ENCODE peak calls at places on chromosomes 13 and 19, in ten cellular contexts. One of them, this sample, is unnamed.

GRCh38 chr19:43984687-43985000 is 656 bp downstream of the ZNF155 start:
- DNase-seq in activated gamma-delta T cell: no peak
- DNase-seq in T-cell: no peak
- DNase-seq in GM23338: no peak
- DNase-seq in MCF 10A: peak
- DNase-seq in stimulated activated CD4-positive, alpha-beta T cell treated with anti-CD3 and anti-CD28 coated beads, Interleukin-15, amount 100 ng/mL, for 24 hours: peak
- DNase-seq in fibroblast of the conjunctiva: no peak
- DNase-seq in NCI-H1092 treated with DMSO at 0.1 percent for 48 hours: no peak
- DNase-seq in mucosa of gallbladder: no peak
- DNase-seq in EH: no peak
- DNase-seq in this sample: peak

GRCh38 chr13:49812806-49813205 is 20.3 kb upstream of the KPNA3 start:
- DNase-seq in activated gamma-delta T cell: no peak
- DNase-seq in T-cell: no peak
- DNase-seq in GM23338: no peak
- DNase-seq in MCF 10A: no peak
- DNase-seq in stimulated activated CD4-positive, alpha-beta T cell treated with anti-CD3 and anti-CD28 coated beads, Interleukin-15, amount 100 ng/mL, for 24 hours: no peak
- DNase-seq in fibroblast of the conjunctiva: no peak
- DNase-seq in NCI-H1092 treated with DMSO at 0.1 percent for 48 hours: no peak
- DNase-seq in mucosa of gallbladder: no peak
- DNase-seq in EH: no peak
- DNase-seq in this sample: no peak

GRCh38 chr19:45528149-45528743 is 21.0 kb downstream of the VASP start:
- DNase-seq in activated gamma-delta T cell: no peak
- DNase-seq in T-cell: no peak
- DNase-seq in GM23338: peak
- DNase-seq in MCF 10A: peak
- DNase-seq in stimulated activated CD4-positive, alpha-beta T cell treated with anti-CD3 and anti-CD28 coated beads, Interleukin-15, amount 100 ng/mL, for 24 hours: no peak
- DNase-seq in fibroblast of the conjunctiva: no peak
- DNase-seq in NCI-H1092 treated with DMSO at 0.1 percent for 48 hours: no peak
- DNase-seq in mucosa of gallbladder: peak
- DNase-seq in EH: peak
- DNase-seq in this sample: no peak

GRCh38 chr13:42064259-42064658 is 15.8 kb downstream of the DGKH start:
- DNase-seq in activated gamma-delta T cell: no peak
- DNase-seq in T-cell: no peak
- DNase-seq in GM23338: no peak
- DNase-seq in MCF 10A: peak
- DNase-seq in stimulated activated CD4-positive, alpha-beta T cell treated with anti-CD3 and anti-CD28 coated beads, Interleukin-15, amount 100 ng/mL, for 24 hours: no peak
- DNase-seq in fibroblast of the conjunctiva: no peak
- DNase-seq in NCI-H1092 treated with DMSO at 0.1 percent for 48 hours: no peak
- DNase-seq in mucosa of gallbladder: no peak
- DNase-seq in EH: peak
- DNase-seq in this sample: peak

GRCh38 chr13:28501547-28501946 is 6.6 kb upstream of the FLT1 start:
- DNase-seq in activated gamma-delta T cell: no peak
- DNase-seq in T-cell: no peak
- DNase-seq in GM23338: no peak
- DNase-seq in MCF 10A: no peak
- DNase-seq in stimulated activated CD4-positive, alpha-beta T cell treated with anti-CD3 and anti-CD28 coated beads, Interleukin-15, amount 100 ng/mL, for 24 hours: no peak
- DNase-seq in fibroblast of the conjunctiva: no peak
- DNase-seq in NCI-H1092 treated with DMSO at 0.1 percent for 48 hours: no peak
- DNase-seq in mucosa of gallbladder: no peak
- DNase-seq in EH: peak
- DNase-seq in this sample: no peak

GRCh38 chr19:38734426-38735256 is 9.6 kb downstream of the CAPN12 start:
- DNase-seq in activated gamma-delta T cell: no peak
- DNase-seq in T-cell: peak
- DNase-seq in GM23338: no peak
- DNase-seq in MCF 10A: peak
- DNase-seq in stimulated activated CD4-positive, alpha-beta T cell treated with anti-CD3 and anti-CD28 coated beads, Interleukin-15, amount 100 ng/mL, for 24 hours: peak
- DNase-seq in fibroblast of the conjunctiva: no peak
- DNase-seq in NCI-H1092 treated with DMSO at 0.1 percent for 48 hours: no peak
- DNase-seq in mucosa of gallbladder: no peak
- DNase-seq in EH: peak
- DNase-seq in this sample: peak

GRCh38 chr19:58346961-58347929 is 6.0 kb downstream of the A1BG start:
- DNase-seq in activated gamma-delta T cell: no peak
- DNase-seq in T-cell: peak
- DNase-seq in GM23338: peak
- DNase-seq in MCF 10A: peak
- DNase-seq in stimulated activated CD4-positive, alpha-beta T cell treated with anti-CD3 and anti-CD28 coated beads, Interleukin-15, amount 100 ng/mL, for 24 hours: peak
- DNase-seq in fibroblast of the conjunctiva: peak
- DNase-seq in NCI-H1092 treated with DMSO at 0.1 percent for 48 hours: peak
- DNase-seq in mucosa of gallbladder: peak
- DNase-seq in EH: peak
- DNase-seq in this sample: peak

GRCh38 chr13:94886191-94886590 is 173.8 kb upstream of the SOX21 start:
- DNase-seq in activated gamma-delta T cell: no peak
- DNase-seq in T-cell: no peak
- DNase-seq in GM23338: no peak
- DNase-seq in MCF 10A: no peak
- DNase-seq in stimulated activated CD4-positive, alpha-beta T cell treated with anti-CD3 and anti-CD28 coated beads, Interleukin-15, amount 100 ng/mL, for 24 hours: no peak
- DNase-seq in fibroblast of the conjunctiva: no peak
- DNase-seq in NCI-H1092 treated with DMSO at 0.1 percent for 48 hours: no peak
- DNase-seq in mucosa of gallbladder: no peak
- DNase-seq in EH: peak
- DNase-seq in this sample: peak

GRCh38 chr13:114130708-114131580 is 1.5 kb downstream of the RASA3 start:
- DNase-seq in activated gamma-delta T cell: no peak
- DNase-seq in T-cell: peak
- DNase-seq in GM23338: peak
- DNase-seq in MCF 10A: peak
- DNase-seq in stimulated activated CD4-positive, alpha-beta T cell treated with anti-CD3 and anti-CD28 coated beads, Interleukin-15, amount 100 ng/mL, for 24 hours: peak
- DNase-seq in fibroblast of the conjunctiva: no peak
- DNase-seq in NCI-H1092 treated with DMSO at 0.1 percent for 48 hours: peak
- DNase-seq in mucosa of gallbladder: peak
- DNase-seq in EH: peak
- DNase-seq in this sample: peak

GRCh38 chr13:89628567-89628966 is 1718.9 kb upstream of the MIR17HG start:
- DNase-seq in activated gamma-delta T cell: no peak
- DNase-seq in T-cell: no peak
- DNase-seq in GM23338: no peak
- DNase-seq in MCF 10A: no peak
- DNase-seq in stimulated activated CD4-positive, alpha-beta T cell treated with anti-CD3 and anti-CD28 coated beads, Interleukin-15, amount 100 ng/mL, for 24 hours: no peak
- DNase-seq in fibroblast of the conjunctiva: no peak
- DNase-seq in NCI-H1092 treated with DMSO at 0.1 percent for 48 hours: no peak
- DNase-seq in mucosa of gallbladder: no peak
- DNase-seq in EH: no peak
- DNase-seq in this sample: no peak

GRCh38 chr13:70668983-70669382 is 560.7 kb upstream of the KLHL1 start:
- DNase-seq in activated gamma-delta T cell: no peak
- DNase-seq in T-cell: no peak
- DNase-seq in GM23338: no peak
- DNase-seq in MCF 10A: no peak
- DNase-seq in stimulated activated CD4-positive, alpha-beta T cell treated with anti-CD3 and anti-CD28 coated beads, Interleukin-15, amount 100 ng/mL, for 24 hours: no peak
- DNase-seq in fibroblast of the conjunctiva: no peak
- DNase-seq in NCI-H1092 treated with DMSO at 0.1 percent for 48 hours: no peak
- DNase-seq in mucosa of gallbladder: no peak
- DNase-seq in EH: no peak
- DNase-seq in this sample: no peak

GRCh38 chr19:48319647-48320537 is 5.5 kb upstream of the EMP3 start:
- DNase-seq in activated gamma-delta T cell: peak
- DNase-seq in T-cell: peak
- DNase-seq in GM23338: peak
- DNase-seq in MCF 10A: peak
- DNase-seq in stimulated activated CD4-positive, alpha-beta T cell treated with anti-CD3 and anti-CD28 coated beads, Interleukin-15, amount 100 ng/mL, for 24 hours: peak
- DNase-seq in fibroblast of the conjunctiva: peak
- DNase-seq in NCI-H1092 treated with DMSO at 0.1 percent for 48 hours: peak
- DNase-seq in mucosa of gallbladder: peak
- DNase-seq in EH: peak
- DNase-seq in this sample: peak

GRCh38 chr19:18205180-18205915 is 1.5 kb upstream of the RAB3A start:
- DNase-seq in activated gamma-delta T cell: no peak
- DNase-seq in T-cell: peak
- DNase-seq in GM23338: peak
- DNase-seq in MCF 10A: peak
- DNase-seq in stimulated activated CD4-positive, alpha-beta T cell treated with anti-CD3 and anti-CD28 coated beads, Interleukin-15, amount 100 ng/mL, for 24 hours: peak
- DNase-seq in fibroblast of the conjunctiva: peak
- DNase-seq in NCI-H1092 treated with DMSO at 0.1 percent for 48 hours: peak
- DNase-seq in mucosa of gallbladder: peak
- DNase-seq in EH: peak
- DNase-seq in this sample: peak

GRCh38 chr19:4140237-4140711 is 13.2 kb upstream of the CREB3L3 start:
- DNase-seq in activated gamma-delta T cell: no peak
- DNase-seq in T-cell: peak
- DNase-seq in GM23338: peak
- DNase-seq in MCF 10A: peak
- DNase-seq in stimulated activated CD4-positive, alpha-beta T cell treated with anti-CD3 and anti-CD28 coated beads, Interleukin-15, amount 100 ng/mL, for 24 hours: peak
- DNase-seq in fibroblast of the conjunctiva: peak
- DNase-seq in NCI-H1092 treated with DMSO at 0.1 percent for 48 hours: peak
- DNase-seq in mucosa of gallbladder: no peak
- DNase-seq in EH: peak
- DNase-seq in this sample: peak

GRCh38 chr13:40152145-40152544 is 496.7 kb downstream of the COG6 start:
- DNase-seq in activated gamma-delta T cell: no peak
- DNase-seq in T-cell: no peak
- DNase-seq in GM23338: no peak
- DNase-seq in MCF 10A: peak
- DNase-seq in stimulated activated CD4-positive, alpha-beta T cell treated with anti-CD3 and anti-CD28 coated beads, Interleukin-15, amount 100 ng/mL, for 24 hours: no peak
- DNase-seq in fibroblast of the conjunctiva: peak
- DNase-seq in NCI-H1092 treated with DMSO at 0.1 percent for 48 hours: no peak
- DNase-seq in mucosa of gallbladder: no peak
- DNase-seq in EH: peak
- DNase-seq in this sample: no peak

GRCh38 chr19:7908742-7909461 is 5.2 kb downstream of the MAP2K7 start:
- DNase-seq in activated gamma-delta T cell: no peak
- DNase-seq in T-cell: no peak
- DNase-seq in GM23338: peak
- DNase-seq in MCF 10A: no peak
- DNase-seq in stimulated activated CD4-positive, alpha-beta T cell treated with anti-CD3 and anti-CD28 coated beads, Interleukin-15, amount 100 ng/mL, for 24 hours: no peak
- DNase-seq in fibroblast of the conjunctiva: no peak
- DNase-seq in NCI-H1092 treated with DMSO at 0.1 percent for 48 hours: no peak
- DNase-seq in mucosa of gallbladder: no peak
- DNase-seq in EH: no peak
- DNase-seq in this sample: peak

GRCh38 chr13:73056054-73056962 is 2.5 kb upstream of the KLF5 start:
- DNase-seq in activated gamma-delta T cell: no peak
- DNase-seq in T-cell: no peak
- DNase-seq in GM23338: no peak
- DNase-seq in MCF 10A: peak
- DNase-seq in stimulated activated CD4-positive, alpha-beta T cell treated with anti-CD3 and anti-CD28 coated beads, Interleukin-15, amount 100 ng/mL, for 24 hours: no peak
- DNase-seq in fibroblast of the conjunctiva: peak
- DNase-seq in NCI-H1092 treated with DMSO at 0.1 percent for 48 hours: no peak
- DNase-seq in mucosa of gallbladder: no peak
- DNase-seq in EH: peak
- DNase-seq in this sample: peak

GRCh38 chr19:46254776-46255175 is 25.2 kb downstream of the IGFL1 start:
- DNase-seq in activated gamma-delta T cell: no peak
- DNase-seq in T-cell: no peak
- DNase-seq in GM23338: no peak
- DNase-seq in MCF 10A: no peak
- DNase-seq in stimulated activated CD4-positive, alpha-beta T cell treated with anti-CD3 and anti-CD28 coated beads, Interleukin-15, amount 100 ng/mL, for 24 hours: no peak
- DNase-seq in fibroblast of the conjunctiva: no peak
- DNase-seq in NCI-H1092 treated with DMSO at 0.1 percent for 48 hours: no peak
- DNase-seq in mucosa of gallbladder: no peak
- DNase-seq in EH: no peak
- DNase-seq in this sample: peak

GRCh38 chr13:98909016-98909415 is 68.8 kb downstream of the DOCK9 start:
- DNase-seq in activated gamma-delta T cell: no peak
- DNase-seq in T-cell: no peak
- DNase-seq in GM23338: no peak
- DNase-seq in MCF 10A: peak
- DNase-seq in stimulated activated CD4-positive, alpha-beta T cell treated with anti-CD3 and anti-CD28 coated beads, Interleukin-15, amount 100 ng/mL, for 24 hours: peak
- DNase-seq in fibroblast of the conjunctiva: no peak
- DNase-seq in NCI-H1092 treated with DMSO at 0.1 percent for 48 hours: no peak
- DNase-seq in mucosa of gallbladder: no peak
- DNase-seq in EH: no peak
- DNase-seq in this sample: no peak

GRCh38 chr13:80363890-80364503 is 23.1 kb upstream of the SPRY2 start:
- DNase-seq in activated gamma-delta T cell: no peak
- DNase-seq in T-cell: no peak
- DNase-seq in GM23338: peak
- DNase-seq in MCF 10A: peak
- DNase-seq in stimulated activated CD4-positive, alpha-beta T cell treated with anti-CD3 and anti-CD28 coated beads, Interleukin-15, amount 100 ng/mL, for 24 hours: no peak
- DNase-seq in fibroblast of the conjunctiva: no peak
- DNase-seq in NCI-H1092 treated with DMSO at 0.1 percent for 48 hours: peak
- DNase-seq in mucosa of gallbladder: no peak
- DNase-seq in EH: peak
- DNase-seq in this sample: no peak

GRCh38 chr13:114299604-114300305 is 14.5 kb upstream of the CHAMP1 start:
- DNase-seq in activated gamma-delta T cell: no peak
- DNase-seq in T-cell: no peak
- DNase-seq in GM23338: no peak
- DNase-seq in MCF 10A: no peak
- DNase-seq in stimulated activated CD4-positive, alpha-beta T cell treated with anti-CD3 and anti-CD28 coated beads, Interleukin-15, amount 100 ng/mL, for 24 hours: no peak
- DNase-seq in fibroblast of the conjunctiva: no peak
- DNase-seq in NCI-H1092 treated with DMSO at 0.1 percent for 48 hours: no peak
- DNase-seq in mucosa of gallbladder: no peak
- DNase-seq in EH: no peak
- DNase-seq in this sample: no peak

GRCh38 chr19:58033741-58034475 is at the start of gene ZSCAN1:
- DNase-seq in activated gamma-delta T cell: no peak
- DNase-seq in T-cell: peak
- DNase-seq in GM23338: peak
- DNase-seq in MCF 10A: no peak
- DNase-seq in stimulated activated CD4-positive, alpha-beta T cell treated with anti-CD3 and anti-CD28 coated beads, Interleukin-15, amount 100 ng/mL, for 24 hours: peak
- DNase-seq in fibroblast of the conjunctiva: peak
- DNase-seq in NCI-H1092 treated with DMSO at 0.1 percent for 48 hours: peak
- DNase-seq in mucosa of gallbladder: peak
- DNase-seq in EH: no peak
- DNase-seq in this sample: peak

GRCh38 chr19:16265205-16265604 is 59.4 kb upstream of the KLF2 start:
- DNase-seq in activated gamma-delta T cell: no peak
- DNase-seq in T-cell: no peak
- DNase-seq in GM23338: no peak
- DNase-seq in MCF 10A: no peak
- DNase-seq in stimulated activated CD4-positive, alpha-beta T cell treated with anti-CD3 and anti-CD28 coated beads, Interleukin-15, amount 100 ng/mL, for 24 hours: no peak
- DNase-seq in fibroblast of the conjunctiva: no peak
- DNase-seq in NCI-H1092 treated with DMSO at 0.1 percent for 48 hours: no peak
- DNase-seq in mucosa of gallbladder: no peak
- DNase-seq in EH: no peak
- DNase-seq in this sample: no peak

GRCh38 chr13:82758056-82758455 is 1124.2 kb downstream of the SLITRK1 start:
- DNase-seq in activated gamma-delta T cell: no peak
- DNase-seq in T-cell: no peak
- DNase-seq in GM23338: peak
- DNase-seq in MCF 10A: peak
- DNase-seq in stimulated activated CD4-positive, alpha-beta T cell treated with anti-CD3 and anti-CD28 coated beads, Interleukin-15, amount 100 ng/mL, for 24 hours: no peak
- DNase-seq in fibroblast of the conjunctiva: no peak
- DNase-seq in NCI-H1092 treated with DMSO at 0.1 percent for 48 hours: no peak
- DNase-seq in mucosa of gallbladder: no peak
- DNase-seq in EH: peak
- DNase-seq in this sample: no peak

GRCh38 chr19:7533925-7534480 is 1.5 kb upstream of the PNPLA6 start:
- DNase-seq in activated gamma-delta T cell: peak
- DNase-seq in T-cell: peak
- DNase-seq in GM23338: peak
- DNase-seq in MCF 10A: peak
- DNase-seq in stimulated activated CD4-positive, alpha-beta T cell treated with anti-CD3 and anti-CD28 coated beads, Interleukin-15, amount 100 ng/mL, for 24 hours: peak
- DNase-seq in fibroblast of the conjunctiva: peak
- DNase-seq in NCI-H1092 treated with DMSO at 0.1 percent for 48 hours: peak
- DNase-seq in mucosa of gallbladder: peak
- DNase-seq in EH: peak
- DNase-seq in this sample: peak

GRCh38 chr13:49020940-49021548 is 45.3 kb downstream of the FNDC3A start:
- DNase-seq in activated gamma-delta T cell: no peak
- DNase-seq in T-cell: no peak
- DNase-seq in GM23338: peak
- DNase-seq in MCF 10A: peak
- DNase-seq in stimulated activated CD4-positive, alpha-beta T cell treated with anti-CD3 and anti-CD28 coated beads, Interleukin-15, amount 100 ng/mL, for 24 hours: no peak
- DNase-seq in fibroblast of the conjunctiva: no peak
- DNase-seq in NCI-H1092 treated with DMSO at 0.1 percent for 48 hours: no peak
- DNase-seq in mucosa of gallbladder: no peak
- DNase-seq in EH: peak
- DNase-seq in this sample: peak

GRCh38 chr19:11848594-11849263 is at the start of gene ZNF439:
- DNase-seq in activated gamma-delta T cell: peak
- DNase-seq in T-cell: peak
- DNase-seq in GM23338: peak
- DNase-seq in MCF 10A: no peak
- DNase-seq in stimulated activated CD4-positive, alpha-beta T cell treated with anti-CD3 and anti-CD28 coated beads, Interleukin-15, amount 100 ng/mL, for 24 hours: peak
- DNase-seq in fibroblast of the conjunctiva: peak
- DNase-seq in NCI-H1092 treated with DMSO at 0.1 percent for 48 hours: peak
- DNase-seq in mucosa of gallbladder: peak
- DNase-seq in EH: peak
- DNase-seq in this sample: peak

GRCh38 chr13:44669534-44669933 is 93.4 kb upstream of the TSC22D1 start:
- DNase-seq in activated gamma-delta T cell: no peak
- DNase-seq in T-cell: no peak
- DNase-seq in GM23338: no peak
- DNase-seq in MCF 10A: no peak
- DNase-seq in stimulated activated CD4-positive, alpha-beta T cell treated with anti-CD3 and anti-CD28 coated beads, Interleukin-15, amount 100 ng/mL, for 24 hours: no peak
- DNase-seq in fibroblast of the conjunctiva: no peak
- DNase-seq in NCI-H1092 treated with DMSO at 0.1 percent for 48 hours: no peak
- DNase-seq in mucosa of gallbladder: no peak
- DNase-seq in EH: no peak
- DNase-seq in this sample: no peak

This sample was measured in osteoblast.